ENCODE peak calls at places on chromosomes 6 and 20, in nine cellular contexts. One of them, this sample, is unnamed.

GRCh38 chr6:37524025-37524647 is 24.4 kb upstream of the CCDC167 start:
- DNase-seq in naive thymus-derived CD8-positive, alpha-beta T cell: no peak
- DNase-seq in endothelial cell: no peak
- DNase-seq in uterus: no peak
- DNase-seq in HCEC 1CT: peak
- DNase-seq in activated gamma-delta T cell: no peak
- DNase-seq in left cardiac atrium: no peak
- DNase-seq in HT-29: no peak
- DNase-seq in non-pigmented ciliary epithelial cell: no peak
- DNase-seq in this sample: no peak

GRCh38 chr6:150249261-150249660 is 106.4 kb downstream of the PPP1R14C start:
- DNase-seq in non-pigmented ciliary epithelial cell: no peak
- DNase-seq in left cardiac atrium: no peak
- DNase-seq in HT-29: no peak
- DNase-seq in endothelial cell: no peak
- DNase-seq in HCEC 1CT: no peak
- DNase-seq in activated gamma-delta T cell: no peak
- DNase-seq in uterus: no peak
- DNase-seq in naive thymus-derived CD8-positive, alpha-beta T cell: no peak
- DNase-seq in this sample: no peak

GRCh38 chr6:90136176-90136575 is 160.5 kb downstream of the BACH2 start:
- DNase-seq in uterus: no peak
- DNase-seq in HT-29: no peak
- DNase-seq in endothelial cell: no peak
- DNase-seq in naive thymus-derived CD8-positive, alpha-beta T cell: no peak
- DNase-seq in activated gamma-delta T cell: no peak
- DNase-seq in HCEC 1CT: no peak
- DNase-seq in non-pigmented ciliary epithelial cell: no peak
- DNase-seq in left cardiac atrium: no peak
- DNase-seq in this sample: no peak

GRCh38 chr20:47950103-47950502 is 164.8 kb upstream of the SULF2 start:
- DNase-seq in HCEC 1CT: no peak
- DNase-seq in activated gamma-delta T cell: no peak
- DNase-seq in naive thymus-derived CD8-positive, alpha-beta T cell: no peak
- DNase-seq in left cardiac atrium: no peak
- DNase-seq in HT-29: peak
- DNase-seq in non-pigmented ciliary epithelial cell: no peak
- DNase-seq in uterus: no peak
- DNase-seq in endothelial cell: no peak
- DNase-seq in this sample: no peak

GRCh38 chr6:170011233-170012142 is 260.1 kb downstream of the ERMARD start:
- DNase-seq in naive thymus-derived CD8-positive, alpha-beta T cell: no peak
- DNase-seq in activated gamma-delta T cell: no peak
- DNase-seq in uterus: peak
- DNase-seq in endothelial cell: peak
- DNase-seq in HCEC 1CT: no peak
- DNase-seq in HT-29: no peak
- DNase-seq in left cardiac atrium: peak
- DNase-seq in non-pigmented ciliary epithelial cell: no peak
- DNase-seq in this sample: no peak

GRCh38 chr20:41213150-41213820 is 75.9 kb downstream of the PLCG1 start:
- DNase-seq in HT-29: no peak
- DNase-seq in naive thymus-derived CD8-positive, alpha-beta T cell: no peak
- DNase-seq in activated gamma-delta T cell: no peak
- DNase-seq in HCEC 1CT: peak
- DNase-seq in non-pigmented ciliary epithelial cell: no peak
- DNase-seq in left cardiac atrium: no peak
- DNase-seq in uterus: no peak
- DNase-seq in endothelial cell: no peak
- DNase-seq in this sample: no peak

GRCh38 chr6:144036064-144036873 is 28.2 kb upstream of the PLAGL1 start:
- DNase-seq in HCEC 1CT: peak
- DNase-seq in non-pigmented ciliary epithelial cell: no peak
- DNase-seq in uterus: no peak
- DNase-seq in HT-29: no peak
- DNase-seq in naive thymus-derived CD8-positive, alpha-beta T cell: no peak
- DNase-seq in left cardiac atrium: no peak
- DNase-seq in endothelial cell: no peak
- DNase-seq in activated gamma-delta T cell: no peak
- DNase-seq in this sample: no peak

GRCh38 chr6:168232046-168232445 is 87.5 kb downstream of the DACT2 start:
- DNase-seq in HT-29: no peak
- DNase-seq in HCEC 1CT: no peak
- DNase-seq in non-pigmented ciliary epithelial cell: no peak
- DNase-seq in naive thymus-derived CD8-positive, alpha-beta T cell: no peak
- DNase-seq in endothelial cell: no peak
- DNase-seq in activated gamma-delta T cell: no peak
- DNase-seq in uterus: no peak
- DNase-seq in left cardiac atrium: no peak
- DNase-seq in this sample: no peak

GRCh38 chr6:146741609-146742008 is 142.8 kb downstream of the ADGB start:
- DNase-seq in HT-29: no peak
- DNase-seq in naive thymus-derived CD8-positive, alpha-beta T cell: no peak
- DNase-seq in HCEC 1CT: peak
- DNase-seq in left cardiac atrium: no peak
- DNase-seq in activated gamma-delta T cell: no peak
- DNase-seq in non-pigmented ciliary epithelial cell: peak
- DNase-seq in endothelial cell: no peak
- DNase-seq in uterus: no peak
- DNase-seq in this sample: no peak

GRCh38 chr20:51750037-51750769 is 18.0 kb downstream of the ATP9A start:
- DNase-seq in non-pigmented ciliary epithelial cell: no peak
- DNase-seq in uterus: peak
- DNase-seq in activated gamma-delta T cell: no peak
- DNase-seq in HCEC 1CT: peak
- DNase-seq in HT-29: peak
- DNase-seq in endothelial cell: no peak
- DNase-seq in naive thymus-derived CD8-positive, alpha-beta T cell: no peak
- DNase-seq in left cardiac atrium: peak
- DNase-seq in this sample: no peak

GRCh38 chr20:58981564-58982364 is 708 bp downstream of the NELFCD start:
- DNase-seq in naive thymus-derived CD8-positive, alpha-beta T cell: no peak
- DNase-seq in HT-29: peak
- DNase-seq in non-pigmented ciliary epithelial cell: no peak
- DNase-seq in left cardiac atrium: no peak
- DNase-seq in uterus: no peak
- DNase-seq in HCEC 1CT: peak
- DNase-seq in activated gamma-delta T cell: no peak
- DNase-seq in endothelial cell: no peak
- DNase-seq in this sample: no peak

GRCh38 chr6:90025418-90026089 is 131.3 kb downstream of the GJA10 start:
- DNase-seq in endothelial cell: no peak
- DNase-seq in naive thymus-derived CD8-positive, alpha-beta T cell: no peak
- DNase-seq in left cardiac atrium: no peak
- DNase-seq in non-pigmented ciliary epithelial cell: peak
- DNase-seq in activated gamma-delta T cell: no peak
- DNase-seq in HT-29: no peak
- DNase-seq in HCEC 1CT: peak
- DNase-seq in uterus: peak
- DNase-seq in this sample: no peak

GRCh38 chr6:2575191-2575590 is 175.5 kb downstream of the MYLK4 start:
- DNase-seq in HT-29: no peak
- DNase-seq in endothelial cell: no peak
- DNase-seq in uterus: no peak
- DNase-seq in non-pigmented ciliary epithelial cell: no peak
- DNase-seq in activated gamma-delta T cell: no peak
- DNase-seq in naive thymus-derived CD8-positive, alpha-beta T cell: no peak
- DNase-seq in HCEC 1CT: no peak
- DNase-seq in left cardiac atrium: no peak
- DNase-seq in this sample: no peak

GRCh38 chr6:77463881-77464867 is 883 bp upstream of the HTR1B start:
- DNase-seq in naive thymus-derived CD8-positive, alpha-beta T cell: no peak
- DNase-seq in HT-29: no peak
- DNase-seq in uterus: no peak
- DNase-seq in activated gamma-delta T cell: peak
- DNase-seq in HCEC 1CT: peak
- DNase-seq in endothelial cell: peak
- DNase-seq in left cardiac atrium: no peak
- DNase-seq in non-pigmented ciliary epithelial cell: no peak
- DNase-seq in this sample: peak

GRCh38 chr6:149895702-149896310 is 2.1 kb downstream of the RAET1E start:
- DNase-seq in endothelial cell: no peak
- DNase-seq in left cardiac atrium: peak
- DNase-seq in HCEC 1CT: peak
- DNase-seq in non-pigmented ciliary epithelial cell: no peak
- DNase-seq in HT-29: peak
- DNase-seq in naive thymus-derived CD8-positive, alpha-beta T cell: peak
- DNase-seq in activated gamma-delta T cell: no peak
- DNase-seq in uterus: no peak
- DNase-seq in this sample: no peak

GRCh38 chr6:139640453-139640852 is 266.0 kb upstream of the CITED2 start:
- DNase-seq in left cardiac atrium: no peak
- DNase-seq in activated gamma-delta T cell: no peak
- DNase-seq in uterus: no peak
- DNase-seq in naive thymus-derived CD8-positive, alpha-beta T cell: no peak
- DNase-seq in HCEC 1CT: no peak
- DNase-seq in endothelial cell: no peak
- DNase-seq in HT-29: no peak
- DNase-seq in non-pigmented ciliary epithelial cell: no peak
- DNase-seq in this sample: no peak

This sample was measured in D341Med.